ENCODE peak calls at places on chromosome 16, in five cellular contexts. One of them, this sample, is unnamed.

GRCh38 chr16:5025171-5025632 is 8.5 kb downstream of the NAGPA start:
- DNase-seq in DMS153: peak; percentile 43
- DNase-seq in dorsolateral prefrontal cortex: peak; percentile 91
- DNase-seq in sciatic nerve: peak; percentile 77
- DNase-seq in substantia nigra: peak; percentile 80
- DNase-seq in this sample: peak; percentile 75

GRCh38 chr16:46743232-46743719 is 4.9 kb downstream of the MYLK3 start:
- DNase-seq in dorsolateral prefrontal cortex: peak; percentile 20
- DNase-seq in sciatic nerve: no peak
- DNase-seq in substantia nigra: peak; percentile 16
- DNase-seq in DMS153: no peak
- DNase-seq in this sample: peak; percentile 84

GRCh38 chr16:50591800-50592771 is 43.9 kb downstream of the NKD1 start:
- DNase-seq in dorsolateral prefrontal cortex: peak; percentile 84
- DNase-seq in DMS153: peak; percentile 23
- DNase-seq in substantia nigra: peak; percentile 88
- DNase-seq in sciatic nerve: no peak
- DNase-seq in this sample: no peak

GRCh38 chr16:85863384-85863774 is 35.6 kb upstream of the IRF8 start:
- DNase-seq in DMS153: no peak
- DNase-seq in substantia nigra: no peak
- DNase-seq in sciatic nerve: no peak
- DNase-seq in dorsolateral prefrontal cortex: no peak
- DNase-seq in this sample: no peak

GRCh38 chr16:88505405-88506082 is 52.5 kb downstream of the ZFPM1 start:
- DNase-seq in dorsolateral prefrontal cortex: no peak
- DNase-seq in substantia nigra: no peak
- DNase-seq in sciatic nerve: peak; percentile 74
- DNase-seq in DMS153: peak; percentile 84
- DNase-seq in this sample: peak; percentile 23

GRCh38 chr16:48123104-48123788 is 32.5 kb downstream of the ABCC12 start:
- DNase-seq in dorsolateral prefrontal cortex: peak; percentile 67
- DNase-seq in sciatic nerve: no peak
- DNase-seq in DMS153: no peak
- DNase-seq in substantia nigra: no peak
- DNase-seq in this sample: peak; percentile 88

GRCh38 chr16:27102701-27103575 is 36.2 kb downstream of the C16orf82 start:
- DNase-seq in substantia nigra: no peak
- DNase-seq in sciatic nerve: no peak
- DNase-seq in DMS153: no peak
- DNase-seq in dorsolateral prefrontal cortex: no peak
- DNase-seq in this sample: peak; percentile 28

GRCh38 chr16:85082553-85083050 is 29.7 kb downstream of the CIBAR2 start:
- DNase-seq in DMS153: no peak
- DNase-seq in substantia nigra: no peak
- DNase-seq in sciatic nerve: no peak
- DNase-seq in dorsolateral prefrontal cortex: no peak
- DNase-seq in this sample: no peak

GRCh38 chr16:30985401-30986128 is 558 bp downstream of the HSD3B7 start:
- DNase-seq in substantia nigra: no peak
- DNase-seq in dorsolateral prefrontal cortex: no peak
- DNase-seq in sciatic nerve: no peak
- DNase-seq in DMS153: peak; percentile 70
- DNase-seq in this sample: peak; percentile 63

GRCh38 chr16:13866073-13866472 is 53.9 kb upstream of the ERCC4 start:
- DNase-seq in sciatic nerve: peak; percentile 62
- DNase-seq in dorsolateral prefrontal cortex: no peak
- DNase-seq in substantia nigra: peak; percentile 22
- DNase-seq in DMS153: peak; percentile 5
- DNase-seq in this sample: peak; percentile 90

GRCh38 chr16:66154801-66155200 is 211.7 kb upstream of the CDH5 start:
- DNase-seq in substantia nigra: no peak
- DNase-seq in sciatic nerve: no peak
- DNase-seq in DMS153: no peak
- DNase-seq in dorsolateral prefrontal cortex: no peak
- DNase-seq in this sample: peak; percentile 34

This sample was measured in mesendoderm.